ENCODE peak calls at places on chromosome 18, in four cellular contexts. R, L, J and E are unnamed samples.
A peak's percentile ranks its signal among the peaks of the same experiment; 100 is the strongest.

GRCh38 chr18:8546677-8547076 is 62.6 kb upstream of the RAB12 start:
- DNase-seq in L (no peak), R (no peak), J (no peak), E (no peak)

GRCh38 chr18:13624563-13625237 is 101.7 kb downstream of the FAM210A start:
- DNase-seq in J (no peak), L (no peak), R (no peak), E (no peak)

GRCh38 chr18:70377317-70377799 is 88.5 kb downstream of the SOCS6 start:
- DNase-seq in R (no peak), L (no peak), J (no peak), E (peak; percentile 38)

GRCh38 chr18:78673516-78674321 is 305.9 kb upstream of the SALL3 start:
- DNase-seq in R (no peak), J (no peak), L (no peak), E (no peak)

GRCh38 chr18:3605562-3606443 is 155.8 kb downstream of the TGIF1 start:
- DNase-seq in R (no peak), L (peak; percentile 23), J (no peak), E (peak; percentile 52)

GRCh38 chr18:35497006-35497333 is 790 bp downstream of the INO80C start:
- DNase-seq in L (no peak), R (no peak), J (no peak), E (peak; percentile 64)

GRCh38 chr18:10851824-10852225 is 297.5 kb downstream of the PIEZO2 start:
- DNase-seq in R (no peak), L (peak; percentile 52), J (no peak), E (peak; percentile 70)

GRCh38 chr18:13268035-13268700 is 49.6 kb downstream of the LDLRAD4 start:
- DNase-seq in J (no peak), R (peak; percentile 54), L (no peak), E (peak; percentile 3)

GRCh38 chr18:21735452-21736015 is 5.1 kb upstream of the MIB1 start:
- DNase-seq in R (peak; percentile 56), J (peak; percentile 50), L (peak; percentile 25), E (peak; percentile 21)

GRCh38 chr18:56240405-56240804 is 398.0 kb downstream of the TXNL1 start:
- DNase-seq in L (peak; percentile 13), J (no peak), R (no peak), E (peak; percentile 18)

GRCh38 chr18:46892842-46893241 is 24.5 kb downstream of the PIAS2 start:
- DNase-seq in L (no peak), R (no peak), J (no peak), E (no peak)